ENCODE peak calls at places on chromosomes 1 and 21, in five cellular contexts. One of them, this sample, is unnamed.

GRCh38 chr1:166164995-166165660 is 1.7 kb downstream of the FAM78B start:
- DNase-seq in H1: peak
- DNase-seq in H9: peak
- DNase-seq in neuronal stem cell: peak
- DNase-seq in IMR-90: peak
- DNase-seq in this sample: peak

GRCh38 chr1:154999651-155000474 is 2.7 kb upstream of the ZBTB7B start:
- DNase-seq in H1: peak
- DNase-seq in H9: peak
- DNase-seq in neuronal stem cell: no peak
- DNase-seq in IMR-90: no peak
- DNase-seq in this sample: peak

GRCh38 chr1:15965228-15965767 is 10.6 kb downstream of the ZBTB17 start:
- DNase-seq in H1: no peak
- DNase-seq in H9: no peak
- DNase-seq in neuronal stem cell: no peak
- DNase-seq in IMR-90: peak
- DNase-seq in this sample: peak

GRCh38 chr1:33886452-33886851 is 22.6 kb downstream of the HMGB4 start:
- DNase-seq in H1: peak
- DNase-seq in H9: no peak
- DNase-seq in neuronal stem cell: no peak
- DNase-seq in IMR-90: no peak
- DNase-seq in this sample: no peak

GRCh38 chr21:16870116-16870515 is 642.7 kb upstream of the CXADR start:
- DNase-seq in H1: no peak
- DNase-seq in H9: no peak
- DNase-seq in neuronal stem cell: no peak
- DNase-seq in IMR-90: peak
- DNase-seq in this sample: peak

GRCh38 chr1:192805832-192806323 is 3.0 kb upstream of the RGS2 start:
- DNase-seq in H1: no peak
- DNase-seq in H9: no peak
- DNase-seq in neuronal stem cell: no peak
- DNase-seq in IMR-90: peak
- DNase-seq in this sample: peak

GRCh38 chr1:248786106-248786665 is 30.6 kb upstream of the LYPD8 start:
- DNase-seq in H1: no peak
- DNase-seq in H9: no peak
- DNase-seq in neuronal stem cell: no peak
- DNase-seq in IMR-90: no peak
- DNase-seq in this sample: no peak

GRCh38 chr1:74772945-74773344 is 40.0 kb downstream of the TYW3 start:
- DNase-seq in H1: no peak
- DNase-seq in H9: no peak
- DNase-seq in neuronal stem cell: no peak
- DNase-seq in IMR-90: peak
- DNase-seq in this sample: peak

GRCh38 chr1:20896824-20897223 is 109.7 kb upstream of the HP1BP3 start:
- DNase-seq in H1: no peak
- DNase-seq in H9: no peak
- DNase-seq in neuronal stem cell: no peak
- DNase-seq in IMR-90: no peak
- DNase-seq in this sample: peak

GRCh38 chr1:87523466-87523865 is 194.8 kb downstream of the LMO4 start:
- DNase-seq in H1: no peak
- DNase-seq in H9: no peak
- DNase-seq in neuronal stem cell: no peak
- DNase-seq in IMR-90: peak
- DNase-seq in this sample: no peak

GRCh38 chr1:206926286-206926685 is 4.5 kb upstream of the FCMR start:
- DNase-seq in H1: no peak
- DNase-seq in H9: no peak
- DNase-seq in neuronal stem cell: no peak
- DNase-seq in IMR-90: no peak
- DNase-seq in this sample: no peak

GRCh38 chr1:24786191-24786590 is 40.9 kb downstream of the CLIC4 start:
- DNase-seq in H1: no peak
- DNase-seq in H9: no peak
- DNase-seq in neuronal stem cell: no peak
- DNase-seq in IMR-90: peak
- DNase-seq in this sample: no peak

GRCh38 chr1:63912643-63913042 is 138.8 kb downstream of the ROR1 start:
- DNase-seq in H1: no peak
- DNase-seq in H9: no peak
- DNase-seq in neuronal stem cell: no peak
- DNase-seq in IMR-90: no peak
- DNase-seq in this sample: no peak

GRCh38 chr21:38811257-38811656 is 5.5 kb downstream of the ETS2 start:
- DNase-seq in H1: no peak
- DNase-seq in H9: peak
- DNase-seq in neuronal stem cell: no peak
- DNase-seq in IMR-90: peak
- DNase-seq in this sample: peak

GRCh38 chr1:206717237-206717989 is 32.7 kb downstream of the MAPKAPK2 start:
- DNase-seq in H1: no peak
- DNase-seq in H9: no peak
- DNase-seq in neuronal stem cell: no peak
- DNase-seq in IMR-90: no peak
- DNase-seq in this sample: peak

GRCh38 chr21:22855581-22855980 is 1857.4 kb downstream of the NCAM2 start:
- DNase-seq in H1: no peak
- DNase-seq in H9: no peak
- DNase-seq in neuronal stem cell: no peak
- DNase-seq in IMR-90: no peak
- DNase-seq in this sample: no peak

GRCh38 chr1:25657786-25658760 is 41.5 kb downstream of the MAN1C1 start:
- DNase-seq in H1: peak
- DNase-seq in H9: peak
- DNase-seq in neuronal stem cell: no peak
- DNase-seq in IMR-90: no peak
- DNase-seq in this sample: no peak

GRCh38 chr1:161175771-161176453 is 1.4 kb downstream of the B4GALT3 start:
- DNase-seq in H1: no peak
- DNase-seq in H9: no peak
- DNase-seq in neuronal stem cell: no peak
- DNase-seq in IMR-90: no peak
- DNase-seq in this sample: no peak

GRCh38 chr1:43706598-43707190 is 642 bp upstream of the ST3GAL3 start:
- DNase-seq in H1: peak
- DNase-seq in H9: peak
- DNase-seq in neuronal stem cell: peak
- DNase-seq in IMR-90: no peak
- DNase-seq in this sample: no peak

GRCh38 chr1:247367786-247368342 is 36.2 kb upstream of the ZNF496 start:
- DNase-seq in H1: no peak
- DNase-seq in H9: no peak
- DNase-seq in neuronal stem cell: no peak
- DNase-seq in IMR-90: peak
- DNase-seq in this sample: peak

GRCh38 chr1:197312163-197312562 is 44.1 kb downstream of the CRB1 start:
- DNase-seq in H1: no peak
- DNase-seq in H9: no peak
- DNase-seq in neuronal stem cell: no peak
- DNase-seq in IMR-90: no peak
- DNase-seq in this sample: no peak

GRCh38 chr1:222390181-222390580 is 157.7 kb downstream of the HHIPL2 start:
- DNase-seq in H1: no peak
- DNase-seq in H9: no peak
- DNase-seq in neuronal stem cell: no peak
- DNase-seq in IMR-90: peak
- DNase-seq in this sample: peak

GRCh38 chr1:244967159-244967558 is 102.8 kb upstream of the HNRNPU start:
- DNase-seq in H1: no peak
- DNase-seq in H9: no peak
- DNase-seq in neuronal stem cell: no peak
- DNase-seq in IMR-90: no peak
- DNase-seq in this sample: no peak

GRCh38 chr1:42214447-42214871 is 49.9 kb upstream of the GUCA2A start:
- DNase-seq in H1: no peak
- DNase-seq in H9: no peak
- DNase-seq in neuronal stem cell: no peak
- DNase-seq in IMR-90: peak
- DNase-seq in this sample: peak

GRCh38 chr1:96510911-96511310 is 210.7 kb upstream of the PTBP2 start:
- DNase-seq in H1: no peak
- DNase-seq in H9: no peak
- DNase-seq in neuronal stem cell: no peak
- DNase-seq in IMR-90: no peak
- DNase-seq in this sample: no peak

GRCh38 chr21:44800103-44800502 is 1.5 kb downstream of the UBE2G2 start:
- DNase-seq in H1: no peak
- DNase-seq in H9: no peak
- DNase-seq in neuronal stem cell: no peak
- DNase-seq in IMR-90: peak
- DNase-seq in this sample: peak

GRCh38 chr21:44803651-44804050 is 2.0 kb upstream of the UBE2G2 start:
- DNase-seq in H1: no peak
- DNase-seq in H9: no peak
- DNase-seq in neuronal stem cell: no peak
- DNase-seq in IMR-90: no peak
- DNase-seq in this sample: no peak

GRCh38 chr21:44802396-44803153 is 955 bp upstream of the UBE2G2 start:
- DNase-seq in H1: no peak
- DNase-seq in H9: no peak
- DNase-seq in neuronal stem cell: no peak
- DNase-seq in IMR-90: no peak
- DNase-seq in this sample: peak

GRCh38 chr21:44801468-44802395 is at the start of gene UBE2G2:
- DNase-seq in H1: peak
- DNase-seq in H9: peak
- DNase-seq in neuronal stem cell: peak
- DNase-seq in IMR-90: peak
- DNase-seq in this sample: peak

DNA sequence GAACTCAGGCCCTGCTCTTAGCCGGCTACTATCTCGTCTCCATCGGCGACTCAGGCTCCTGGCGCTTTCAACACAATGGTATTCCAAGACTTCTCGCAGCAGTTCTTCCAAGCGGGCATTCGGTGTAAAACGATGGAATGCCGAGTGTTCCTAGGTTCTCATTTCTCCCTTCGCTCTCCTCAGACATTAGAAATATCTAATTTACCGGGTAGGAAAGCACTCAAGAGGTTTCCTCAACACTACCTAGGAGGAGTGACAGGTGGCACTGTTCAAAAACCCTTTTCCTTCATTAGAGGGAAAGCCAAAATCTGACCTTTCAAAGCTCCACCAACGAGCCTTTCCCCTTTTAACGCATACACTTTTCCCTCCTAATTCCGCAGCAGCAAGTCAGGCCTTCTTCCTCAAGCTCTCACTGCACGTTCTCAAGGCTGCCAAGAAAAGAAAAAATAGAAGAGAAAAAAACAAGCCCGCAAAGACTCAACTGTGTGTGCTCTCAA is 601 bp downstream of the UBE2G2 start:
- DNase-seq in H1: no peak
- DNase-seq in H9: no peak
- DNase-seq in neuronal stem cell: no peak
- DNase-seq in IMR-90: peak
- DNase-seq in this sample: peak
- H2AK5ac ChIP-seq in H1: no peak
- H2AK5ac ChIP-seq in H9: no peak
- H2AK5ac ChIP-seq in neuronal stem cell: no peak
- H2AK5ac ChIP-seq in IMR-90: peak
- H2AK5ac ChIP-seq in this sample: no peak

GRCh38 chr1:170567214-170567613 is 35.2 kb downstream of the GORAB start:
- DNase-seq in H1: no peak
- DNase-seq in H9: no peak
- DNase-seq in neuronal stem cell: no peak
- DNase-seq in IMR-90: no peak
- DNase-seq in this sample: no peak

GRCh38 chr1:170562644-170563338 is 30.8 kb downstream of the GORAB start:
- DNase-seq in H1: no peak
- DNase-seq in H9: peak
- DNase-seq in neuronal stem cell: no peak
- DNase-seq in IMR-90: peak
- DNase-seq in this sample: peak

GRCh38 chr1:170568197-170568596 is 36.2 kb downstream of the GORAB start:
- DNase-seq in H1: no peak
- DNase-seq in H9: no peak
- DNase-seq in neuronal stem cell: no peak
- DNase-seq in IMR-90: no peak
- DNase-seq in this sample: no peak
- H2BK15ac ChIP-seq in H1: no peak
- H2BK15ac ChIP-seq in H9: no peak
- H2BK15ac ChIP-seq in neuronal stem cell: no peak
- H2BK15ac ChIP-seq in IMR-90: no peak
- H2BK15ac ChIP-seq in this sample: no peak

GRCh38 chr1:115457295-115457694 is 119.2 kb upstream of the NGF start:
- DNase-seq in H1: no peak
- DNase-seq in H9: no peak
- DNase-seq in neuronal stem cell: no peak
- DNase-seq in IMR-90: no peak
- DNase-seq in this sample: no peak

GRCh38 chr1:115458426-115459114 is 120.5 kb upstream of the NGF start:
- DNase-seq in H1: no peak
- DNase-seq in H9: no peak
- DNase-seq in neuronal stem cell: no peak
- DNase-seq in IMR-90: no peak
- DNase-seq in this sample: no peak

GRCh38 chr1:115459161-115459560 is 121.1 kb upstream of the NGF start:
- DNase-seq in H1: no peak
- DNase-seq in H9: no peak
- DNase-seq in neuronal stem cell: no peak
- DNase-seq in IMR-90: no peak
- DNase-seq in this sample: no peak

GRCh38 chr1:115454835-115455511 is 116.9 kb upstream of the NGF start:
- DNase-seq in H1: no peak
- DNase-seq in H9: no peak
- DNase-seq in neuronal stem cell: no peak
- DNase-seq in IMR-90: peak
- DNase-seq in this sample: no peak

GRCh38 chr1:115456441-115456961 is 118.5 kb upstream of the NGF start:
- DNase-seq in H1: no peak
- DNase-seq in H9: no peak
- DNase-seq in neuronal stem cell: no peak
- DNase-seq in IMR-90: peak
- DNase-seq in this sample: no peak
- H3K14ac ChIP-seq in H1: no peak
- H3K14ac ChIP-seq in H9: no peak
- H3K14ac ChIP-seq in neuronal stem cell: no peak
- H3K14ac ChIP-seq in IMR-90: peak
- H3K14ac ChIP-seq in this sample: no peak

GRCh38 chr1:201469645-201470074 is 672 bp upstream of the PHLDA3 start:
- DNase-seq in H1: no peak
- DNase-seq in H9: no peak
- DNase-seq in neuronal stem cell: no peak
- DNase-seq in IMR-90: no peak
- DNase-seq in this sample: no peak

GRCh38 chr1:201471772-201472171 is 2.8 kb upstream of the PHLDA3 start:
- DNase-seq in H1: no peak
- DNase-seq in H9: no peak
- DNase-seq in neuronal stem cell: no peak
- DNase-seq in IMR-90: peak
- DNase-seq in this sample: peak

GRCh38 chr1:201468501-201468843 is 516 bp downstream of the PHLDA3 start:
- DNase-seq in H1: no peak
- DNase-seq in H9: no peak
- DNase-seq in neuronal stem cell: no peak
- DNase-seq in IMR-90: no peak
- DNase-seq in this sample: peak

GRCh38 chr1:201468844-201469644 is at the start of gene PHLDA3:
- DNase-seq in H1: peak
- DNase-seq in H9: peak
- DNase-seq in neuronal stem cell: peak
- DNase-seq in IMR-90: peak
- DNase-seq in this sample: peak

GRCh38 chr1:201470581-201470980 is 1.6 kb upstream of the PHLDA3 start:
- DNase-seq in H1: no peak
- DNase-seq in H9: no peak
- DNase-seq in neuronal stem cell: no peak
- DNase-seq in IMR-90: no peak
- DNase-seq in this sample: no peak
- H2AK5ac ChIP-seq in H1: no peak
- H2AK5ac ChIP-seq in H9: no peak
- H2AK5ac ChIP-seq in neuronal stem cell: no peak
- H2AK5ac ChIP-seq in IMR-90: peak
- H2AK5ac ChIP-seq in this sample: no peak